ENCODE peak calls at places on chromosomes 16 and 17, in nine cellular contexts. F is fibroblast of lung, C is hypothalamus, U is sigmoid colon, Q is caudate nucleus, M is omental fat pad, I is AG04449, P is prostate gland, E is psoas muscle. Z is an unnamed sample.

GRCh38 chr16:66069576-66069975 is 296.9 kb upstream of the CDH5 start:
- DNase-seq in F (no peak), C (no peak), U (no peak), Q (no peak), M (no peak), I (no peak), P (no peak), E (no peak), Z (no peak)

GRCh38 chr17:8225813-8226535 is 15.6 kb upstream of the AURKB start:
- DNase-seq in F (peak), C (no peak), U (no peak), Q (no peak), M (no peak), I (no peak), P (no peak), E (no peak), Z (peak)

GRCh38 chr17:81179861-81180260 is 13.8 kb upstream of the AATK start:
- DNase-seq in F (no peak), C (no peak), U (no peak), Q (no peak), M (no peak), I (no peak), P (no peak), E (no peak), Z (no peak)

GRCh38 chr17:77036841-77037381 is 103.9 kb upstream of the SEC14L1 start:
- DNase-seq in F (peak), C (no peak), U (no peak), Q (no peak), M (no peak), I (no peak), P (no peak), E (no peak), Z (no peak)

GRCh38 chr17:65985571-65985970 is 206.4 kb downstream of the CEP112 start:
- DNase-seq in F (peak), C (no peak), U (no peak), Q (no peak), M (no peak), I (no peak), P (no peak), E (no peak), Z (no peak)

GRCh38 chr17:27256225-27257030 is 37.5 kb upstream of the WSB1 start:
- DNase-seq in F (peak), C (no peak), U (no peak), Q (no peak), M (no peak), I (peak), P (no peak), E (no peak), Z (no peak)

GRCh38 chr17:1095093-1095852 is 84.5 kb downstream of the ABR start:
- DNase-seq in F (no peak), C (no peak), U (no peak), Q (no peak), M (no peak), I (no peak), P (peak), E (no peak), Z (no peak)

GRCh38 chr17:41814195-41814594 is 1.4 kb downstream of the FKBP10 start:
- DNase-seq in F (peak), C (no peak), U (no peak), Q (no peak), M (no peak), I (no peak), P (no peak), E (no peak), Z (no peak)

GRCh38 chr17:36899250-36900129 is 37.8 kb upstream of the LHX1 start:
- DNase-seq in F (no peak), C (no peak), U (no peak), Q (no peak), M (no peak), I (no peak), P (no peak), E (no peak), Z (no peak)

GRCh38 chr17:39231587-39232551 is 6.1 kb upstream of the STAC2 start:
- DNase-seq in F (no peak), C (no peak), U (peak), Q (no peak), M (no peak), I (no peak), P (no peak), E (peak), Z (no peak)

GRCh38 chr16:68668266-68668665 is 23.2 kb downstream of the CDH3 start:
- DNase-seq in F (no peak), C (no peak), U (no peak), Q (no peak), M (no peak), I (no peak), P (no peak), E (no peak), Z (no peak)

GRCh38 chr17:65022751-65023421 is 33.7 kb downstream of the GNA13 start:
- DNase-seq in F (peak), C (no peak), U (no peak), Q (no peak), M (no peak), I (no peak), P (no peak), E (no peak), Z (no peak)

GRCh38 chr17:75048396-75048933 is 1.4 kb downstream of the KCTD2 start:
- DNase-seq in F (peak), C (no peak), U (no peak), Q (no peak), M (no peak), I (no peak), P (no peak), E (no peak), Z (no peak)

GRCh38 chr16:85402910-85403692 is 210.0 kb upstream of the GSE1 start:
- DNase-seq in F (peak), C (no peak), U (peak), Q (no peak), M (no peak), I (no peak), P (no peak), E (peak), Z (no peak)

GRCh38 chr16:53768593-53768992 is 64.6 kb downstream of the FTO start:
- DNase-seq in F (peak), C (no peak), U (no peak), Q (no peak), M (no peak), I (peak), P (peak), E (no peak), Z (no peak)

GRCh38 chr17:1070411-1070810 is 73.5 kb downstream of the TIMM22 start:
- DNase-seq in F (no peak), C (no peak), U (no peak), Q (no peak), M (no peak), I (no peak), P (no peak), E (peak), Z (no peak)

GRCh38 chr16:4828567-4829320 is 18.3 kb downstream of the GLYR1 start:
- DNase-seq in F (no peak), C (no peak), U (no peak), Q (no peak), M (no peak), I (no peak), P (peak), E (peak), Z (no peak)

GRCh38 chr16:67441289-67441753 is 10.4 kb downstream of the HSD11B2 start:
- DNase-seq in F (no peak), C (no peak), U (no peak), Q (no peak), M (no peak), I (no peak), P (peak), E (peak), Z (no peak)

GRCh38 chr17:81426676-81427445 is 31.6 kb downstream of the BAHCC1 start:
- DNase-seq in F (no peak), C (no peak), U (no peak), Q (no peak), M (no peak), I (no peak), P (no peak), E (peak), Z (no peak)

GRCh38 chr17:82400830-82401229 is 17.3 kb upstream of the HEXD start:
- DNase-seq in F (no peak), C (no peak), U (no peak), Q (no peak), M (no peak), I (no peak), P (no peak), E (no peak), Z (no peak)

GRCh38 chr16:4101421-4102275 is 14.6 kb downstream of the ADCY9 start:
- DNase-seq in F (no peak), C (no peak), U (peak), Q (no peak), M (no peak), I (no peak), P (no peak), E (peak), Z (no peak)

GRCh38 chr16:87844374-87844733 is 25.0 kb downstream of the SLC7A5 start:
- DNase-seq in F (peak), C (no peak), U (no peak), Q (no peak), M (no peak), I (no peak), P (no peak), E (peak), Z (no peak)

GRCh38 chr16:61366006-61366405 is 670.2 kb downstream of the CDH8 start:
- DNase-seq in F (no peak), C (no peak), U (no peak), Q (no peak), M (no peak), I (no peak), P (no peak), E (no peak), Z (no peak)

GRCh38 chr17:41772218-41772585 is 14.3 kb downstream of the JUP start:
- DNase-seq in F (no peak), C (no peak), U (no peak), Q (no peak), M (no peak), I (no peak), P (peak), E (no peak), Z (no peak)

GRCh38 chr16:21650517-21650916 is 1.9 kb downstream of the IGSF6 start:
- DNase-seq in F (no peak), C (no peak), U (no peak), Q (no peak), M (no peak), I (no peak), P (no peak), E (no peak), Z (no peak)

GRCh38 chr16:85375282-85375681 is 237.8 kb upstream of the GSE1 start:
- DNase-seq in F (no peak), C (no peak), U (no peak), Q (no peak), M (no peak), I (no peak), P (no peak), E (no peak), Z (no peak)

GRCh38 chr17:40810505-40810904 is 10.7 kb upstream of the KRT28 start:
- DNase-seq in F (peak), C (no peak), U (no peak), Q (no peak), M (no peak), I (peak), P (no peak), E (no peak), Z (no peak)

GRCh38 chr17:7807206-7807605 is 26.8 kb upstream of the KDM6B start:
- DNase-seq in F (no peak), C (no peak), U (peak), Q (no peak), M (no peak), I (no peak), P (no peak), E (no peak), Z (no peak)

GRCh38 chr16:85473909-85474640 is 139.0 kb upstream of the GSE1 start:
- DNase-seq in F (no peak), C (no peak), U (peak), Q (no peak), M (no peak), I (no peak), P (no peak), E (peak), Z (no peak)

GRCh38 chr17:67272312-67273050 is 27.5 kb upstream of the HELZ start:
- DNase-seq in F (peak), C (no peak), U (no peak), Q (no peak), M (no peak), I (no peak), P (no peak), E (no peak), Z (no peak)

GRCh38 chr16:11583171-11583570 is 3.5 kb downstream of the LITAF start:
- DNase-seq in F (peak), C (no peak), U (no peak), Q (no peak), M (no peak), I (no peak), P (no peak), E (peak), Z (no peak)

GRCh38 chr17:77437017-77437416 is 296.2 kb downstream of the SEC14L1 start:
- DNase-seq in F (peak), C (no peak), U (peak), Q (no peak), M (no peak), I (peak), P (no peak), E (no peak), Z (no peak)

GRCh38 chr17:9038380-9038779 is 17.1 kb downstream of the NTN1 start:
- DNase-seq in F (no peak), C (no peak), U (no peak), Q (no peak), M (no peak), I (no peak), P (no peak), E (no peak), Z (no peak)

GRCh38 chr17:44688675-44689491 is 693 bp downstream of the CCDC43 start:
- DNase-seq in F (peak), C (no peak), U (no peak), Q (no peak), M (no peak), I (no peak), P (no peak), E (no peak), Z (no peak)

GRCh38 chr16:49021136-49021535 is 260.5 kb downstream of the CBLN1 start:
- DNase-seq in F (peak), C (no peak), U (peak), Q (no peak), M (no peak), I (peak), P (no peak), E (no peak), Z (no peak)

GRCh38 chr17:56583772-56584171 is 9.7 kb upstream of the NOG start:
- DNase-seq in F (no peak), C (no peak), U (no peak), Q (no peak), M (no peak), I (no peak), P (no peak), E (no peak), Z (no peak)

GRCh38 chr17:48589060-48589830 is 796 bp downstream of the HOXB3 start:
- DNase-seq in F (no peak), C (no peak), U (no peak), Q (no peak), M (no peak), I (no peak), P (no peak), E (no peak), Z (no peak)

GRCh38 chr17:40490289-40490853 is 11.1 kb downstream of the TNS4 start:
- DNase-seq in F (peak), C (peak), U (peak), Q (no peak), M (no peak), I (no peak), P (peak), E (peak), Z (no peak)

Z was measured in GOT3.